ENCODE peak calls at places on chromosomes 2 and 18, in four cellular contexts. I, H, L and D are unnamed samples. For H3K9me3, the result is how much of the 10 kb centered on the place peaks cover.

GRCh38 chr2:119941388-119941787 is 71.5 kb upstream of the EPB41L5 start:
- DNase-seq in I (no peak), H (no peak), L (no peak), D (no peak)

GRCh38 chr2:17506736-17507616 is 11.3 kb downstream of the RAD51AP2 start:
- DNase-seq in I (peak), H (no peak), L (no peak), D (no peak)

GRCh38 chr18:43919565-43919964 is 642.3 kb upstream of the SYT4 start:
- DNase-seq in I (no peak), H (peak), L (no peak), D (no peak)

GRCh38 chr18:37264956-37265355 is 300.6 kb downstream of the CELF4 start:
- DNase-seq in I (no peak), H (no peak), L (no peak), D (peak)

GRCh38 chr2:69386376-69386775 is 651 bp downstream of the GFPT1 start:
- DNase-seq in I (no peak), H (peak), L (no peak), D (no peak)

GRCh38 chr2:122031544-122032263 is 276.3 kb downstream of the TSN start:
- DNase-seq in I (no peak), H (no peak), L (no peak), D (no peak)

GRCh38 chr2:121387591-121388325 is 102.8 kb upstream of the TFCP2L1 start:
- DNase-seq in I (no peak), H (no peak), L (no peak), D (no peak)

GRCh38 chr2:15775753-15776628 is 164.4 kb upstream of the MYCN start:
- DNase-seq in I (no peak), H (no peak), L (no peak), D (no peak)

GRCh38 chr18:44682181-44682870 is 1.6 kb downstream of the SETBP1 start:
- DNase-seq in I (peak), H (no peak), L (no peak), D (peak)

GRCh38 chr2:167181134-167181533 is 292.9 kb downstream of the XIRP2 start:
- DNase-seq in I (peak), H (no peak), L (no peak), D (no peak)

GRCh38 chr2:23510471-23510870 is 125.5 kb downstream of the KLHL29 start:
- DNase-seq in I (no peak), H (no peak), L (no peak), D (no peak)

GRCh38 chr2:85861650-85862049 is 27.1 kb downstream of the ST3GAL5 start:
- DNase-seq in I (no peak), H (no peak), L (no peak), D (no peak)

GRCh38 chr18:23442958-23443357 is 10.1 kb upstream of the RIOK3 start:
- DNase-seq in I (no peak), H (no peak), L (no peak), D (no peak)

GRCh38 chr18:67477522-67477921 is 39.0 kb downstream of the DSEL start:
- DNase-seq in I (no peak), H (no peak), L (no peak), D (no peak)

GRCh38 chr2:63763336-63764056 is 78.2 kb upstream of the UGP2 start:
- DNase-seq in I (peak), H (no peak), L (no peak), D (no peak)

GRCh38 chr2:72605836-72606442 is 219.9 kb downstream of the EXOC6B start:
- DNase-seq in I (no peak), H (peak), L (no peak), D (no peak)

GRCh38 chr2:33588246-33588645 is 10.9 kb downstream of the FAM98A start:
- DNase-seq in I (no peak), H (no peak), L (no peak), D (no peak)

GRCh38 chr2:190417045-190417842 is 9.1 kb downstream of the MFSD6 start:
- DNase-seq in I (no peak), H (no peak), L (no peak), D (no peak)

GRCh38 chr18:77057043-77057442 is 75.5 kb downstream of the MBP start:
- DNase-seq in I (no peak), H (no peak), L (no peak), D (no peak)

GRCh38 chr2:84395819-84396218 is 63.3 kb downstream of the SUCLG1 start:
- DNase-seq in I (peak), H (no peak), L (no peak), D (no peak)

GRCh38 chr2:139201516-139201915 is 421.3 kb upstream of the NXPH2 start:
- DNase-seq in I (no peak), H (no peak), L (no peak), D (no peak)

GRCh38 chr2:95050385-95051300 is 25.1 kb downstream of the MAL start:
- DNase-seq in I (no peak), H (no peak), L (no peak), D (no peak)

GRCh38 chr2:192560326-192560725 is 365.6 kb upstream of the TMEFF2 start:
- DNase-seq in I (no peak), H (no peak), L (no peak), D (no peak)
- H3K9ac ChIP-seq in I (no peak), H (no peak), L (no peak), D (no peak)

GRCh38 chr2:240525802-240526201 is 32.0 kb downstream of the ANKMY1 start:
- DNase-seq in I (no peak), H (no peak), L (peak), D (no peak)

GRCh38 chr2:240528406-240529040 is 29.3 kb downstream of the ANKMY1 start:
- DNase-seq in I (no peak), H (no peak), L (peak), D (peak)

GRCh38 chr2:240524963-240525718 is 32.6 kb downstream of the ANKMY1 start:
- DNase-seq in I (no peak), H (no peak), L (peak), D (no peak)

GRCh38 chr2:240527153-240527750 is 30.5 kb downstream of the ANKMY1 start:
- DNase-seq in I (no peak), H (no peak), L (no peak), D (no peak)

GRCh38 chr2:240526521-240526920 is 31.3 kb downstream of the ANKMY1 start:
- DNase-seq in I (no peak), H (no peak), L (peak), D (no peak)
- H3K9me3 ChIP-seq in I (under half), H (under half), L (under half), D (under half)

GRCh38 chr2:36635194-36635593 is 37.2 kb upstream of the FEZ2 start:
- DNase-seq in I (no peak), H (peak), L (no peak), D (no peak)
- H3K9ac ChIP-seq in I (no peak), H (no peak), L (no peak), D (no peak)

GRCh38 chr2:237696471-237696870 is 69.1 kb downstream of the LRRFIP1 start:
- DNase-seq in I (no peak), H (no peak), L (no peak), D (peak)
- H3K9me3 ChIP-seq in I (under half), H (under half), L (under half), D (under half)

GRCh38 chr2:25313711-25314513 is 27.8 kb downstream of the DNMT3A start:
- DNase-seq in I (no peak), H (no peak), L (no peak), D (no peak)
- H3K9ac ChIP-seq in I (no peak), H (no peak), L (no peak), D (no peak)

GRCh38 chr2:235553291-235553690 is 59.4 kb downstream of the AGAP1 start:
- DNase-seq in I (no peak), H (no peak), L (no peak), D (no peak)

GRCh38 chr2:235554385-235554784 is 60.5 kb downstream of the AGAP1 start:
- DNase-seq in I (no peak), H (no peak), L (no peak), D (peak)

GRCh38 chr2:235552671-235553070 is 58.8 kb downstream of the AGAP1 start:
- DNase-seq in I (no peak), H (no peak), L (no peak), D (peak)

GRCh38 chr2:235554936-235555335 is 61.1 kb downstream of the AGAP1 start:
- DNase-seq in I (no peak), H (no peak), L (no peak), D (peak)

DNA sequence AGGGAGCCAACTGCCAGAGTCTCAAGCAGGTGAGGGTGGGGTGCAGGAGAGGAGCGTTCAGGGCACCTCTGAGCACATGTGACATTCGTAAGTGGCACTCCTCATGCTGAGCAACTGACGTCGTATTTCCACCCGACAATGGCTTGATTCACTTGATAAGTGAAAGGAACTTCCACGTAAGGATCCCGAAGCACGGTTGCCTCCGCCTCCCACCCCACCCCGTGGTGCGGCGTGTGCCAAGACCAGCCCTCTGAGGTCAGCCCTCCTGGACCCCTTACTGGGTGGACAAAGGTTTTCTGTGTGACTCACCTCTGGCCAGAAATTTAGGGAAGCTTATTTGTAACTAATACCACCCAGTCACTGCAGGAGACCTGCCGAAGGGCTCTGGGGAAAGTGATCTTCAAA is 59.9 kb downstream of the AGAP1 start:
- DNase-seq in I (no peak), H (no peak), L (no peak), D (peak)
- H3K9me3 ChIP-seq in I (under half), H (under half), L (under half), D (under half)

GRCh38 chr18:31711365-31712035 is 27.1 kb upstream of the B4GALT6 start:
- DNase-seq in I (no peak), H (no peak), L (no peak), D (no peak)
- H3K9ac ChIP-seq in I (no peak), H (no peak), L (no peak), D (no peak)

GRCh38 chr2:32502941-32503340 is 124.9 kb upstream of the TTC27 start:
- DNase-seq in I (no peak), H (no peak), L (no peak), D (no peak)
- H3K9me3 ChIP-seq in I (under half), H (under half), L (under half), D (under half)

GRCh38 chr18:7492385-7492784 is 74.7 kb upstream of the PTPRM start:
- DNase-seq in I (no peak), H (no peak), L (no peak), D (no peak)
- H3K9ac ChIP-seq in I (no peak), H (no peak), L (no peak), D (no peak)